ENCODE peak calls at places on chromosomes 1 and 21, in eight cellular contexts. One of them, this sample, is unnamed.

GRCh38 chr21:36504067-36505058 is 24.4 kb upstream of the CLDN14 start:
- DNase-seq in Peyer's patch: peak; percentile 64
- DNase-seq in thyroid gland: peak; percentile 26
- DNase-seq in Caco-2: peak; percentile 41
- DNase-seq in right lobe of liver: no peak
- DNase-seq in testis: peak; percentile 67
- DNase-seq in K562: peak; percentile 58
- DNase-seq in body of pancreas: peak; percentile 53
- DNase-seq in this sample: no peak

GRCh38 chr21:37904879-37905278 is 11.4 kb downstream of the KCNJ6 start:
- DNase-seq in Peyer's patch: no peak
- DNase-seq in thyroid gland: no peak
- DNase-seq in Caco-2: no peak
- DNase-seq in right lobe of liver: no peak
- DNase-seq in testis: no peak
- DNase-seq in K562: no peak
- DNase-seq in body of pancreas: no peak
- DNase-seq in this sample: no peak

GRCh38 chr21:38769253-38769780 is 36.4 kb upstream of the ETS2 start:
- DNase-seq in Peyer's patch: no peak
- DNase-seq in thyroid gland: no peak
- DNase-seq in Caco-2: no peak
- DNase-seq in right lobe of liver: no peak
- DNase-seq in testis: no peak
- DNase-seq in K562: no peak
- DNase-seq in body of pancreas: no peak
- DNase-seq in this sample: no peak

GRCh38 chr21:37862536-37862935 is 53.7 kb downstream of the KCNJ6 start:
- DNase-seq in Peyer's patch: no peak
- DNase-seq in thyroid gland: no peak
- DNase-seq in Caco-2: peak; percentile 18
- DNase-seq in right lobe of liver: no peak
- DNase-seq in testis: no peak
- DNase-seq in K562: no peak
- DNase-seq in body of pancreas: no peak
- DNase-seq in this sample: no peak

GRCh38 chr1:116417678-116418077 is 44.6 kb downstream of the ATP1A1 start:
- DNase-seq in Peyer's patch: no peak
- DNase-seq in thyroid gland: no peak
- DNase-seq in Caco-2: no peak
- DNase-seq in right lobe of liver: no peak
- DNase-seq in testis: no peak
- DNase-seq in K562: no peak
- DNase-seq in body of pancreas: no peak
- DNase-seq in this sample: no peak

GRCh38 chr1:85019989-85020388 is 23.1 kb upstream of the MCOLN2 start:
- DNase-seq in Peyer's patch: no peak
- DNase-seq in thyroid gland: no peak
- DNase-seq in Caco-2: no peak
- DNase-seq in right lobe of liver: no peak
- DNase-seq in testis: no peak
- DNase-seq in K562: no peak
- DNase-seq in body of pancreas: no peak
- DNase-seq in this sample: no peak

GRCh38 chr1:232364654-232365382 is 265.1 kb downstream of the SIPA1L2 start:
- DNase-seq in Peyer's patch: no peak
- DNase-seq in thyroid gland: no peak
- DNase-seq in Caco-2: no peak
- DNase-seq in right lobe of liver: no peak
- DNase-seq in testis: no peak
- DNase-seq in K562: no peak
- DNase-seq in body of pancreas: no peak
- DNase-seq in this sample: no peak

GRCh38 chr1:59272507-59272906 is 24.4 kb upstream of the FGGY start:
- DNase-seq in Peyer's patch: no peak
- DNase-seq in thyroid gland: no peak
- DNase-seq in Caco-2: no peak
- DNase-seq in right lobe of liver: no peak
- DNase-seq in testis: no peak
- DNase-seq in K562: no peak
- DNase-seq in body of pancreas: no peak
- DNase-seq in this sample: no peak

GRCh38 chr21:15309022-15309590 is 244.3 kb upstream of the NRIP1 start:
- DNase-seq in Peyer's patch: no peak
- DNase-seq in thyroid gland: no peak
- DNase-seq in Caco-2: no peak
- DNase-seq in right lobe of liver: no peak
- DNase-seq in testis: no peak
- DNase-seq in K562: no peak
- DNase-seq in body of pancreas: no peak
- DNase-seq in this sample: no peak

GRCh38 chr1:178050084-178050483 is 43.8 kb upstream of the RASAL2 start:
- DNase-seq in Peyer's patch: no peak
- DNase-seq in thyroid gland: no peak
- DNase-seq in Caco-2: no peak
- DNase-seq in right lobe of liver: no peak
- DNase-seq in testis: no peak
- DNase-seq in K562: no peak
- DNase-seq in body of pancreas: no peak
- DNase-seq in this sample: no peak

GRCh38 chr1:94327001-94327685 is 89.8 kb upstream of the ARHGAP29 start:
- DNase-seq in Peyer's patch: peak; percentile 51
- DNase-seq in thyroid gland: peak; percentile 37
- DNase-seq in Caco-2: peak; percentile 50
- DNase-seq in right lobe of liver: peak; percentile 57
- DNase-seq in testis: peak; percentile 61
- DNase-seq in K562: no peak
- DNase-seq in body of pancreas: no peak
- DNase-seq in this sample: peak; percentile 87

GRCh38 chr1:32947669-32948068 is 16.9 kb downstream of the RNF19B start:
- DNase-seq in Peyer's patch: no peak
- DNase-seq in thyroid gland: no peak
- DNase-seq in Caco-2: peak; percentile 21
- DNase-seq in right lobe of liver: no peak
- DNase-seq in testis: no peak
- DNase-seq in K562: no peak
- DNase-seq in body of pancreas: no peak
- DNase-seq in this sample: no peak

GRCh38 chr1:3674100-3675094 is 22.1 kb downstream of the TP73 start:
- DNase-seq in Peyer's patch: no peak
- DNase-seq in thyroid gland: peak; percentile 47
- DNase-seq in Caco-2: peak; percentile 32
- DNase-seq in right lobe of liver: no peak
- DNase-seq in testis: no peak
- DNase-seq in K562: no peak
- DNase-seq in body of pancreas: peak; percentile 59
- DNase-seq in this sample: no peak

GRCh38 chr1:169109561-169110134 is 3.2 kb downstream of the ATP1B1 start:
- DNase-seq in Peyer's patch: peak; percentile 86
- DNase-seq in thyroid gland: peak; percentile 83
- DNase-seq in Caco-2: peak; percentile 92
- DNase-seq in right lobe of liver: peak; percentile 79
- DNase-seq in testis: peak; percentile 81
- DNase-seq in K562: no peak
- DNase-seq in body of pancreas: peak; percentile 72
- DNase-seq in this sample: no peak
- TF ChIP-seq CTCF in Peyer's patch: no peak
- TF ChIP-seq CTCF in thyroid gland: no peak
- TF ChIP-seq CTCF in Caco-2: no peak
- TF ChIP-seq CTCF in right lobe of liver: no peak
- TF ChIP-seq CTCF in testis: no peak
- TF ChIP-seq CTCF in K562: no peak
- TF ChIP-seq CTCF in body of pancreas: no peak
- TF ChIP-seq CTCF in this sample: no peak

GRCh38 chr1:244965182-244965581 is 100.8 kb upstream of the HNRNPU start:
- DNase-seq in Peyer's patch: no peak
- DNase-seq in thyroid gland: no peak
- DNase-seq in Caco-2: no peak
- DNase-seq in right lobe of liver: no peak
- DNase-seq in testis: no peak
- DNase-seq in K562: no peak
- DNase-seq in body of pancreas: no peak
- DNase-seq in this sample: no peak

GRCh38 chr1:244964112-244964971 is 100.0 kb upstream of the HNRNPU start:
- DNase-seq in Peyer's patch: peak; percentile 61
- DNase-seq in thyroid gland: peak; percentile 28
- DNase-seq in Caco-2: peak; percentile 73
- DNase-seq in right lobe of liver: no peak
- DNase-seq in testis: no peak
- DNase-seq in K562: no peak
- DNase-seq in body of pancreas: no peak
- DNase-seq in this sample: no peak

GRCh38 chr1:244969355-244970235 is 105.3 kb upstream of the HNRNPU start:
- DNase-seq in Peyer's patch: peak; percentile 83
- DNase-seq in thyroid gland: peak; percentile 85
- DNase-seq in Caco-2: no peak
- DNase-seq in right lobe of liver: peak; percentile 85
- DNase-seq in testis: peak; percentile 77
- DNase-seq in K562: no peak
- DNase-seq in body of pancreas: peak; percentile 83
- DNase-seq in this sample: peak; percentile 95

GRCh38 chr1:244968431-244968830 is 104.1 kb upstream of the HNRNPU start:
- DNase-seq in Peyer's patch: no peak
- DNase-seq in thyroid gland: no peak
- DNase-seq in Caco-2: no peak
- DNase-seq in right lobe of liver: no peak
- DNase-seq in testis: peak; percentile 22
- DNase-seq in K562: no peak
- DNase-seq in body of pancreas: no peak
- DNase-seq in this sample: no peak

DNA sequence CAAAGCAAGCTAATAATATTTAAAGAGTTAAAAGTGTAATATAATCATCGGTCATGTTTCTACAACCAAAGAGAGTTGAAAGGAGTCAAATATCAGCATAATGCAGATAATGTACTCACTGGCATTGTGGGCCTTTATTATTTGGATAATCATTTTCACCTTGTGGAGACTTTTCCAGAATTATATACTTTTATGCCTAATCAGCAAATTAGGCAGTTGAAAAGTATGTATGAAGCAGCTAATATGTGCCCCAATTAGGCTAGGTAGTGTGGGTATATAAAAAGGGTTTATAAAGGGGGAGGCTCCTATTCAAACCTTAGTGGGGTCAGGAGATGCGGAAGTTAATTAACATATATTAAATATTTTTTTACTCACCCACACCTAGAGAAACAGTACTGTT is 102.8 kb upstream of the HNRNPU start:
- DNase-seq in Peyer's patch: no peak
- DNase-seq in thyroid gland: no peak
- DNase-seq in Caco-2: no peak
- DNase-seq in right lobe of liver: no peak
- DNase-seq in testis: no peak
- DNase-seq in K562: no peak
- DNase-seq in body of pancreas: no peak
- DNase-seq in this sample: no peak
- H3K36me3 ChIP-seq in Peyer's patch: no peaks in the 10 kb centered on the region
- H3K36me3 ChIP-seq in thyroid gland: no peaks in the 10 kb centered on the region
- H3K36me3 ChIP-seq in Caco-2: no peaks in the 10 kb centered on the region
- H3K36me3 ChIP-seq in right lobe of liver: no peaks in the 10 kb centered on the region
- H3K36me3 ChIP-seq in testis: no peaks in the 10 kb centered on the region
- H3K36me3 ChIP-seq in K562: no peaks in the 10 kb centered on the region
- H3K36me3 ChIP-seq in body of pancreas: no peaks in the 10 kb centered on the region
- H3K36me3 ChIP-seq in this sample: no peaks in the 10 kb centered on the region

DNA sequence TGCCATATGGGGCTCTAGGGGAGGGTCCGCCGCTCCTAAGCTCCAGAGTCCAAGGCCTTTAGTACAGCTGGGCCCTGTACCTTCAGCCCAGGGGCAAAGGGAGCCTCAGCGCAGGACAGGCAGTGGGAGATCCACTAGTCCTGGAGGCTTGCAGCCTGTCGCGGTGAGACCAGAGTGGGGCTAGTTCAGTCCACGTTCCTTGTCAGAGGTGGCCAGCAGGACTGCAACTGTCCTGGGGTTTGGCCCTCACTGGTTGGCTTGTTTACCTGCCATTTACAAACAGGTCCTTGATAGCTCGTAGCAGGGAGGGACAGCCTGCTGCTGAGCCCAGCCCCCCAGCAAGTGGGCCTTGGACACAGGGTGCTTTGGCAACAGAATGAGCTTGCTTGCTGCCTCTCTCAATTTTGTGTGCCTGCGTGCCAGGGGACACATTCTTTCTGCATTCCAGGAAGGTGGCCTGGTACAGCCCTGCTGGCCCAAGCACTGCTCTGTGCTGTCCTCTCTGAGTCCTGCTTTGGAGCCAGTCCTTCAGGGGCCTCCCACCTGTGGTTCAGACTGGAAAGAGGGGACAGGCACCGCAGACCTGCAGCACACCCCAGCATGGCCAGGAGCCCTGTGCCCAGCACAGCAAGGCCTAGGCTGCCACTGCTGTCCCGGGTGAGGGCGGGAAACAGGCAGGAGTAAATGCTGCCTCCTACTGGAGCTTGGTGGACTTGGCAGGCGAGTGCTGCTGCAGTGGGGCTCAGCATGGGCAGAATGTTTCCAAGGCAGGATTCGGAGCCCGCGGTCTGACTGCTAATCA is 15.2 kb downstream of the H6PD start:
- DNase-seq in Peyer's patch: peak; percentile 72
- DNase-seq in thyroid gland: peak; percentile 85
- DNase-seq in Caco-2: peak; percentile 49
- DNase-seq in right lobe of liver: peak; percentile 87
- DNase-seq in testis: peak; percentile 73
- DNase-seq in K562: peak; percentile 61
- DNase-seq in body of pancreas: peak; percentile 73
- DNase-seq in this sample: no peak
- TF ChIP-seq CTCF in Peyer's patch: peak; percentile 52
- TF ChIP-seq CTCF in thyroid gland: peak; percentile 32
- TF ChIP-seq CTCF in Caco-2: peak; percentile 36
- TF ChIP-seq CTCF in right lobe of liver: peak; percentile 39
- TF ChIP-seq CTCF in testis: peak; percentile 58
- TF ChIP-seq CTCF in K562: peak; percentile 82
- TF ChIP-seq CTCF in body of pancreas: peak; percentile 44
- TF ChIP-seq CTCF in this sample: peak; percentile 50

DNA sequence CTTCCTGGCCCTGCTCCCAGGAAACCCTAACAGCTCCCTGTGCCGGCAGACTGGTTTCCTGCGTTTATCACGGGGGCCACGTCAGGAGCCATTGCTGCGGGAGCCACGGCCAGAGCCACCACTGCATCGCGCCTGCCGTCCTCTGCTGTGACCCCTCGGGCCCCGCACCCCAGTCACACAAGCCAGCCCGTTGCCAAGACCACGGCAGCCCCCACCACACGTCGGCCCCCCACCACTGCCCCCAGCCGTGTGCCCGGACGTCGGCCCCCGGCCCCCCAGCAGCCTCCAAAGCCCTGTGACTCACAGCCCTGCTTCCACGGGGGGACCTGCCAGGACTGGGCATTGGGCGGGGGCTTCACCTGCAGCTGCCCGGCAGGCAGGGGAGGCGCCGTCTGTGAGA is 26.1 kb downstream of the RNF223 start:
- DNase-seq in Peyer's patch: no peak
- DNase-seq in thyroid gland: no peak
- DNase-seq in Caco-2: no peak
- DNase-seq in right lobe of liver: no peak
- DNase-seq in testis: no peak
- DNase-seq in K562: no peak
- DNase-seq in body of pancreas: no peak
- DNase-seq in this sample: no peak
- H3K36me3 ChIP-seq in Peyer's patch: no peaks in the 10 kb centered on the region
- H3K36me3 ChIP-seq in thyroid gland: peaks cover 45% of the 10 kb centered on the region
- H3K36me3 ChIP-seq in Caco-2: peaks cover 2% of the 10 kb centered on the region
- H3K36me3 ChIP-seq in right lobe of liver: peaks cover 2% of the 10 kb centered on the region
- H3K36me3 ChIP-seq in testis: no peaks in the 10 kb centered on the region
- H3K36me3 ChIP-seq in K562: peaks cover 86% of the 10 kb centered on the region
- H3K36me3 ChIP-seq in body of pancreas: no peaks in the 10 kb centered on the region
- H3K36me3 ChIP-seq in this sample: peaks cover 77% of the 10 kb centered on the region

GRCh38 chr1:55021965-55022546 is 17.3 kb upstream of the PCSK9 start:
- DNase-seq in Peyer's patch: peak; percentile 93
- DNase-seq in thyroid gland: peak; percentile 80
- DNase-seq in Caco-2: peak; percentile 88
- DNase-seq in right lobe of liver: peak; percentile 91
- DNase-seq in testis: peak; percentile 90
- DNase-seq in K562: peak; percentile 92
- DNase-seq in body of pancreas: peak; percentile 87
- DNase-seq in this sample: peak; percentile 87
- TF ChIP-seq CTCF in Peyer's patch: peak; percentile 72
- TF ChIP-seq CTCF in thyroid gland: peak; percentile 66
- TF ChIP-seq CTCF in Caco-2: peak; percentile 76
- TF ChIP-seq CTCF in right lobe of liver: peak; percentile 93
- TF ChIP-seq CTCF in testis: peak; percentile 49
- TF ChIP-seq CTCF in K562: peak; percentile 88
- TF ChIP-seq CTCF in body of pancreas: peak; percentile 79
- TF ChIP-seq CTCF in this sample: peak; percentile 91

This sample was measured in suprapubic skin.